ENCODE peak calls at places on chromosomes 6 and 20, in five cellular contexts. One of them, this sample, is unnamed.

GRCh38 chr6:96554559-96554958 is 8.4 kb upstream of the FHL5 start:
- DNase-seq in GM12878: no peak
- DNase-seq in HepG2: no peak
- DNase-seq in K562: no peak
- DNase-seq in H1: no peak
- DNase-seq in this sample: no peak

GRCh38 chr6:3352678-3353077 is 93.9 kb downstream of the PSMG4 start:
- DNase-seq in GM12878: no peak
- DNase-seq in HepG2: no peak
- DNase-seq in K562: no peak
- DNase-seq in H1: no peak
- DNase-seq in this sample: no peak

GRCh38 chr20:50728981-50729874 is 2.2 kb upstream of the PARD6B start:
- DNase-seq in GM12878: no peak
- DNase-seq in HepG2: peak; percentile 75
- DNase-seq in K562: no peak
- DNase-seq in H1: peak; percentile 39
- DNase-seq in this sample: no peak

GRCh38 chr6:37262446-37263026 is 4.6 kb upstream of the TMEM217 start:
- DNase-seq in GM12878: no peak
- DNase-seq in HepG2: no peak
- DNase-seq in K562: no peak
- DNase-seq in H1: no peak
- DNase-seq in this sample: no peak

GRCh38 chr20:59814835-59815340 is 118.5 kb downstream of the SYCP2 start:
- DNase-seq in GM12878: no peak
- DNase-seq in HepG2: no peak
- DNase-seq in K562: no peak
- DNase-seq in H1: no peak
- DNase-seq in this sample: no peak

GRCh38 chr6:121158438-121158837 is 175.8 kb downstream of the TBC1D32 start:
- DNase-seq in GM12878: no peak
- DNase-seq in HepG2: no peak
- DNase-seq in K562: no peak
- DNase-seq in H1: no peak
- DNase-seq in this sample: no peak

GRCh38 chr20:4160761-4161305 is 145.5 kb upstream of the RNF24 start:
- DNase-seq in GM12878: no peak
- DNase-seq in HepG2: peak; percentile 37
- DNase-seq in K562: no peak
- DNase-seq in H1: peak; percentile 50
- DNase-seq in this sample: no peak

GRCh38 chr6:30570263-30570662 is 979 bp upstream of the ABCF1 start:
- DNase-seq in GM12878: no peak
- DNase-seq in HepG2: peak; percentile 72
- DNase-seq in K562: no peak
- DNase-seq in H1: no peak
- DNase-seq in this sample: no peak

GRCh38 chr6:44442833-44443444 is 55.4 kb downstream of the CDC5L start:
- DNase-seq in GM12878: no peak
- DNase-seq in HepG2: no peak
- DNase-seq in K562: no peak
- DNase-seq in H1: no peak
- DNase-seq in this sample: no peak

GRCh38 chr6:79808846-79809245 is 138.5 kb downstream of the ELOVL4 start:
- DNase-seq in GM12878: no peak
- DNase-seq in HepG2: no peak
- DNase-seq in K562: no peak
- DNase-seq in H1: no peak
- DNase-seq in this sample: no peak

GRCh38 chr6:104705095-104705707 is 154.5 kb downstream of the HACE1 start:
- DNase-seq in GM12878: no peak
- DNase-seq in HepG2: no peak
- DNase-seq in K562: peak; percentile 50
- DNase-seq in H1: no peak
- DNase-seq in this sample: no peak

GRCh38 chr6:37375376-37375775 is 21.6 kb downstream of the RNF8 start:
- DNase-seq in GM12878: no peak
- DNase-seq in HepG2: no peak
- DNase-seq in K562: no peak
- DNase-seq in H1: no peak
- DNase-seq in this sample: no peak

GRCh38 chr6:89357390-89357789 is 4.9 kb upstream of the UBE2J1 start:
- DNase-seq in GM12878: peak; percentile 87
- DNase-seq in HepG2: no peak
- DNase-seq in K562: no peak
- DNase-seq in H1: no peak
- DNase-seq in this sample: no peak

GRCh38 chr6:95866732-95867131 is 149.0 kb upstream of the FUT9 start:
- DNase-seq in GM12878: no peak
- DNase-seq in HepG2: peak; percentile 41
- DNase-seq in K562: peak; percentile 2
- DNase-seq in H1: no peak
- DNase-seq in this sample: no peak

DNA sequence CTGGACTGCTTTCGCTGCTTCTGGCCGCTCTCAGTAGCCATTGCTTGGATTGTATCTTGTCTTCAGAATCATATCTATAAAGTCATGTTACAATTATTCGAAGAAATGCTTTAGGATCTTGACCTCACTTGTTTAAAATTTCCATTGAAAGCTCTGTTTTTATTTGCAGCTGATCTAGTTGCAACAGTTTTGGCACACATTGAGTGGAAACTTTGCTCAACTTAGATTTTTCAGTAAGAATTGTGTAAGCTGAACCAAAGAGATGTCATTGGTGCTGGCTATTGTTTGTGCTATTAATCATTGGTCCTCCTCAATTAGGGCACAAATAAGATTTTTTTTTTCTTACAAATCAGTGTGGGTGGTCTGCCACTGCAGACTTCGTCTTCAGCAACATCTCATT is 649.2 kb downstream of the MMUT start:
- DNase-seq in GM12878: no peak
- DNase-seq in HepG2: no peak
- DNase-seq in K562: no peak
- DNase-seq in H1: no peak
- DNase-seq in this sample: no peak
- TF ChIP-seq HDAC2 in GM12878: no peak
- TF ChIP-seq HDAC2 in HepG2: no peak
- TF ChIP-seq HDAC2 in K562: no peak
- TF ChIP-seq HDAC2 in H1: no peak
- TF ChIP-seq HDAC2 in this sample: no peak

GRCh38 chr6:157253699-157254098 is 69.6 kb downstream of the TMEM242 start:
- DNase-seq in GM12878: no peak
- DNase-seq in HepG2: no peak
- DNase-seq in K562: no peak
- DNase-seq in H1: no peak
- DNase-seq in this sample: no peak

GRCh38 chr6:157251565-157252247 is 71.6 kb downstream of the TMEM242 start:
- DNase-seq in GM12878: no peak
- DNase-seq in HepG2: no peak
- DNase-seq in K562: no peak
- DNase-seq in H1: no peak
- DNase-seq in this sample: no peak

GRCh38 chr6:157249756-157250155 is 73.6 kb downstream of the TMEM242 start:
- DNase-seq in GM12878: no peak
- DNase-seq in HepG2: no peak
- DNase-seq in K562: no peak
- DNase-seq in H1: no peak
- DNase-seq in this sample: no peak

GRCh38 chr6:157255079-157255478 is 68.2 kb downstream of the TMEM242 start:
- DNase-seq in GM12878: no peak
- DNase-seq in HepG2: no peak
- DNase-seq in K562: no peak
- DNase-seq in H1: no peak
- DNase-seq in this sample: no peak

DNA sequence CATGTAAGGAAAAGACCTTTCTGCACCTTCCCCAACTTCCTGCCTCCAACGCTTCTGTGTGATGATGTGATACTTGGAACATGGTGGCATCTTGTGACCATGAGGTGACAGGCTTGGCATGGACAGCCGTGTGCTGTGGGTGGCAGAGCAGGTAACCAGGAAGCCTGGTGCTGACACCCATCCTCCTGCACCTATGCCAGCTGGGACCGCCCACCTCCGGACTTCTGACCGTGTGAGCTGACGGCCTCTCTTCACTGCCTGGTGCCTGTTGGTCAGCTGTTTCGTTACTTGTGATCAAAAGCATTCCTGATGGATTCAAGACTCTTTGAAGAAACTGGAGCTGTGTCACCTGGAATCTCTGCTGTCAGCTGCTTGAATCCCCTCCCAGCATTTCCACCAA is 70.3 kb downstream of the TMEM242 start:
- DNase-seq in GM12878: no peak
- DNase-seq in HepG2: no peak
- DNase-seq in K562: no peak
- DNase-seq in H1: no peak
- DNase-seq in this sample: no peak
- TF ChIP-seq HDAC2 in GM12878: no peak
- TF ChIP-seq HDAC2 in HepG2: no peak
- TF ChIP-seq HDAC2 in K562: no peak
- TF ChIP-seq HDAC2 in H1: no peak
- TF ChIP-seq HDAC2 in this sample: no peak

DNA sequence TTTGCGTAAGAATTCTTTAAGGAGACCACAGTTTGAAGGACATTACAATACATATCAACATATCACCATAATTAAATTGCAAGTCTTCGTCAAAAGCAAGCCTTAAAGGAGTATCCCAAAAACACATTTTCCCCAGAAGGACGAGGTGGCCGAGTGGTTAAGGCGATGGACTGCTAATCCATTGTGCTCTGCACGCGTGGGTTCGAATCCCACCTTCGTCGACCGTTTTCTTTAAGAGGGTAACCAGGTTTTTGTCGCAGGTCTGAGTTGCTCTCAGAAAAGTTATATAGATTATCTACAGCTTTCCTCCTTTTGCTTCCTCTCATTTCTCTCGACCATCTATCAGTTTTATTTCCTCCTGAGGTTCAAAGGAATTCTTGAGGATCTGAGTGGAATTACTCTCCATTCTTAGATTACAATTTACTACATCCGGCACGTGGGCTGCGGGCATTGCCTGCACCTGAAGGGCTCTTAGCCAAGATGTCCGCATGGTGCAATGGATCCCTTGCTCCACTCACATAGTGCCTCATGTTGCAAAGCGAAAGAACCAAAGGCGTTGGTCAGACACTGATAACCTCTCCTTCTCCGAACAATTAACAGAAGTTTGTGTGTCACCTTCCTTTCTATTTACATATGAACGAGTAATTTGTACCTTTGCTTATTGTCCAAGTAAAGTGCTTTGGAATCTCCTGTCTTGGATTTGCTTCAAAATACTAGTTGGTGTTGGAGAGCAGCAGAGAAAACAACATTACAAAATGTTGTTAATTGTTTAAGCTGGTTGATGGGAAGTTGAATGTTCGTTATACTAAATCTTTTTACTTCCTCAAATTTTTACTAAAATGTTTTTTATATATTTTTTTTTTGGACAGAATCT is 14.0 kb downstream of the POM121L2 start:
- DNase-seq in GM12878: no peak
- DNase-seq in HepG2: peak; percentile 42
- DNase-seq in K562: peak; percentile 81
- DNase-seq in H1: peak; percentile 89
- DNase-seq in this sample: peak; percentile 82
- TF ChIP-seq HDAC2 in GM12878: no peak
- TF ChIP-seq HDAC2 in HepG2: no peak
- TF ChIP-seq HDAC2 in K562: peak; percentile 70
- TF ChIP-seq HDAC2 in H1: peak; percentile 43
- TF ChIP-seq HDAC2 in this sample: no peak

DNA sequence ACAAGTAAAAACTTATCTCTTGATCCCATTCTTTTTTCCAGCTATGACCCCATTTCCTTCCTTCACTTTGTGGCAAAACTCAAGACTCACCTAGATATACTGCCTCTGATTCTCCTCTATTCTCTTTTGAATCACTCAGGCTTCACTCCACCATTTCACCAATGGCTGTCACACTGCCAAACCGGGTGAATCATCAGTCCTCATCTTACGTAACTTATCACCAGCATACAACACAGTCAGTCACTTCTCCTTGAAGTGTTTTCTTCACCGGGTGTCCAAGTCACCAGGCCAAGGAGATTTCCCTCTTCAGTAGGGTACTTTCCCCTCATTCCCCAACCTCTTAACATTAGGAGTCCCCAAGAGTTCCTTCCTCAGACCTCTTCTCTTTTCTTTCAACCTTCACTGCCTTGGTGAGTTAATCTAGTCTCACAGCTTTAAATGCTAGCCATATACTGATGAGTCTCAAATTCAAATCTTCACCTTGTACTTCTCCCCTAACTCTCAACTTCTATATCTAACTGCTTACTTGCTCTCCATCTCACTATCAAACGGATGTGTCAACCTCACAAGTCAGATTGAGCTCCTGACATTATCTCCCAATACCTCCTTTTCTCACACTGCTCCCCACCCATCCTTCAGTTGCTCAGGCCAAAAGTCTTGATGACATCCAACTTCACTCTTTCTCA is 6.0 kb downstream of the TMEM242 start:
- DNase-seq in GM12878: no peak
- DNase-seq in HepG2: peak; percentile 48
- DNase-seq in K562: peak; percentile 90
- DNase-seq in H1: no peak
- DNase-seq in this sample: peak; percentile 68
- TF ChIP-seq HDAC2 in GM12878: no peak
- TF ChIP-seq HDAC2 in HepG2: no peak
- TF ChIP-seq HDAC2 in K562: peak; percentile 89
- TF ChIP-seq HDAC2 in H1: no peak
- TF ChIP-seq HDAC2 in this sample: no peak

DNA sequence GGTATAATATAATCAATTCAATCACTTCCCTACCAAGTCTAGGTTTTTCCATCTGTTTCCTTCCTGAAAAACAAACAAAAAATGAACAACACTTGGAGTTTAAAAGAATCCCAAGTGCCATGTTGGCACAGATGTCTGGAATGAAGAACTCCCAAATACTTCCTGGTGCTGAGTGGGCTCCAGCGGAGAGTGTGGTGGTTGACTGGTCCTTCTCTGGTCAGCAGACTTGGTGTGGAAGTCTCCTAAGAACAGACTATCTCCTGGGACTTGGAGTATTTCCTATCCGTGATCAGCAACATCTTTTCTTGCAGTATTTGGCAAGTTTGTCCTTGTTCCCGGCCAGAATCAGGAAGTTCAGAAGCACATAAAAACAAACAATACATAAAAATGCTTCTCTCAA is 154.2 kb downstream of the MTFR2 start:
- DNase-seq in GM12878: no peak
- DNase-seq in HepG2: no peak
- DNase-seq in K562: no peak
- DNase-seq in H1: no peak
- DNase-seq in this sample: no peak
- TF ChIP-seq HDAC2 in GM12878: no peak
- TF ChIP-seq HDAC2 in HepG2: no peak
- TF ChIP-seq HDAC2 in K562: no peak
- TF ChIP-seq HDAC2 in H1: no peak
- TF ChIP-seq HDAC2 in this sample: no peak

This sample was measured in A549.